ENCODE peak calls at places on chromosome 7, in seven cellular contexts. I is cardiac muscle cell, A is hepatocyte, C is heart right ventricle, F is fibroblast of lung, K is WTC11, B is heart left ventricle. V is an unnamed sample.

GRCh38 chr7:147474862-147475261 is 1115.7 kb upstream of the C7orf33 start:
- DNase-seq in I (no peak), A (no peak), C (no peak), F (no peak), K (no peak), B (no peak), V (no peak)

GRCh38 chr7:142301299-142301698 is 43.4 kb upstream of the PRSS58 start:
- DNase-seq in I (no peak), A (no peak), C (no peak), F (no peak), K (no peak), B (no peak), V (no peak)

GRCh38 chr7:81155654-81156373 is 237.0 kb upstream of the SEMA3C start:
- DNase-seq in I (no peak), A (peak), C (no peak), F (no peak), K (no peak), B (no peak), V (no peak)

GRCh38 chr7:93160410-93160809 is 12.2 kb upstream of the SAMD9L start:
- DNase-seq in I (no peak), A (peak), C (no peak), F (no peak), K (no peak), B (no peak), V (no peak)

GRCh38 chr7:16083931-16084330 is 337.4 kb downstream of the CRPPA start:
- DNase-seq in I (no peak), A (no peak), C (no peak), F (no peak), K (no peak), B (no peak), V (no peak)

GRCh38 chr7:90320801-90321494 is at the start of gene FAM237B:
- DNase-seq in I (peak), A (peak), C (no peak), F (peak), K (peak), B (no peak), V (no peak)

GRCh38 chr7:29563590-29564454 is at the start of gene PRR15:
- DNase-seq in I (peak), A (peak), C (peak), F (no peak), K (peak), B (peak), V (no peak)

GRCh38 chr7:124908258-124908657 is 21.4 kb downstream of the POT1 start:
- DNase-seq in I (no peak), A (no peak), C (no peak), F (no peak), K (no peak), B (no peak), V (no peak)

GRCh38 chr7:84190016-84190705 is 4.4 kb downstream of the SEMA3A start:
- DNase-seq in I (no peak), A (no peak), C (no peak), F (peak), K (no peak), B (no peak), V (no peak)

GRCh38 chr7:108875139-108875538 is 305.5 kb downstream of the DNAJB9 start:
- DNase-seq in I (no peak), A (no peak), C (no peak), F (peak), K (peak), B (no peak), V (no peak)

GRCh38 chr7:116511552-116512523 is 12.3 kb downstream of the CAV2 start:
- DNase-seq in I (no peak), A (no peak), C (no peak), F (peak), K (no peak), B (peak), V (no peak)

DNA sequence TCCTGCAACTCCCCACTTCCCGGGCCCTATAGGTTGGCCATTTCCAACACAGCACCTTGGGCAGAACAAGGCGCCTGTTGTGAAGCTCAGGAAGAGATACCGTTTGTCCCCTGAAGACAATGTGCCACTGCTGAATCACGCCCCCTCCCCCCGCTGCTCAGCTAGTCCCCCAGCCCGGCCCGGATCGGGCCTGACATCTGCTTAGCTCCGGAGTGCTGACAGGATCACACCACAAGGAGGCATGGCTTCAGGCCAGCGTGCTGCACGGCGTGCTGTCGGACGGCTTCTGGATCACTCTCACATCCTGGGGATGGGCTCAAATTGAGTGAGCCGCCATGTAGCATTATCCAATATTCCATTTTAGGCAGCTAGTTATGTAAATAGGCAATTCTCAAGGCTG is 62.1 kb upstream of the EFCAB10 start:
- DNase-seq in I (peak), A (no peak), C (peak), F (peak), K (peak), B (peak), V (no peak)
- TF ChIP-seq CTCF in I (peak), A (no peak), C (no peak), F (no peak), K (no peak), B (no peak), V (no peak)

GRCh38 chr7:9264395-9264794 is 831.0 kb downstream of the NXPH1 start:
- DNase-seq in I (no peak), A (no peak), C (no peak), F (no peak), K (no peak), B (no peak), V (no peak)
- TF ChIP-seq CTCF in I (no peak), A (peak), C (no peak), F (no peak), K (no peak), B (no peak), V (no peak)

DNA sequence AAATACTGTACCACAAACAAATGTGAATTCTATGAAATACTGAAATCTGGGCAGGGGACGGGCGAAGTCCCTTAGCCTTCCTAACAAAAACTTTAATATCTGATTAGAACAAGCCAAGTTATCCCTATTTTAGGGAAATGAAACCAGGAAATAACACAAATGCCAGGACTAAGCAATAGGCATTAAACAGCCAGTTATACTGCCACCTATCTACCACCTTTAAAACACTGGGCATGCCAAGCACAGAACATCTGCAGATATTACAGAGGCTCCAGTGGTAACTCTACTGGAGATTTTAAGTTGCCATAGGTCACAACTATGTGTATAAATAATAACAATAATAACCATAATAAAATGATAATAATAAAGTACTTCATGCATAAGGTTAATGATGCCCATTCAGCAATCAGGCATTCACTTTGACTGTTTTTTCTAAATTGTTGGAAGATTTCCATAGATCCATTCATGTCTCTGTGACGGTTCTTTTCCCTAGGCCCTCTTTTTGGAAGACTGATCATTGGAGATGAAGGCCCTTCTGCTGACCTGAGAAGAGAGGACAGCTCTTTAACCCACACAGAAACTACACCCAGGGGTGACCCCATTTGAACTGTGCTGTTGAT is 195.7 kb downstream of the CACNA2D1 start:
- DNase-seq in I (no peak), A (no peak), C (no peak), F (peak), K (no peak), B (no peak), V (no peak)
- TF ChIP-seq CTCF in I (peak), A (peak), C (peak), F (peak), K (peak), B (no peak), V (peak)

GRCh38 chr7:37920619-37921339 is at the start of gene EPDR1:
- DNase-seq in I (peak), A (peak), C (peak), F (no peak), K (peak), B (peak), V (peak)

GRCh38 chr7:37923996-37924395 is 3.6 kb downstream of the EPDR1 start:
- DNase-seq in I (no peak), A (no peak), C (no peak), F (no peak), K (no peak), B (no peak), V (no peak)

GRCh38 chr7:37921876-37922275 is 1.4 kb downstream of the EPDR1 start:
- DNase-seq in I (no peak), A (no peak), C (no peak), F (no peak), K (no peak), B (no peak), V (no peak)

GRCh38 chr7:37920305-37920618 is 178 bp upstream of the EPDR1 start:
- DNase-seq in I (no peak), A (no peak), C (no peak), F (no peak), K (no peak), B (no peak), V (no peak)

DNA sequence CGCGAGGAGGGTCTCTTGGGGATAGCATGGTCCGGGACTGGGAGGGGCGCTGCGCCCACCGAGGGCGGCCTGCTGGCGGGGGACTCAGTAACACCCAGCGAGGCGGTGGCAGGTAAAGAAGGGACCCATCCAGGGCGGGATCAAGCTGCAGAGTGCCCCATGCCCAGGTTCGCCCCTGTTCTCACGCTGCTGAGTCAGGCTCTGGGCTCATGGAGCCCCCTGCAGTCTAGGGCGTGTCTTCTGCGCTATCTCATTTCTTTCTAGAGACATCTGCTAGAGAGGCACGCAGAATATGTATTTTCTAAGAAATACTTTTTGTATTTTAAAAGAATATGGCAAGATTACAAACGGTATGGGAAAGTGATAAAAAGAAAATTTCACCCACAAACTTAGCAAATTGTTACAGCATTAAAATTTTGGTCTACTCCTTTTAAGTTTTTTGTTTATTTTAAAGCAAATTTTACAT is 933 bp downstream of the EPDR1 start:
- DNase-seq in I (peak), A (peak), C (no peak), F (no peak), K (peak), B (peak), V (peak)
- TF ChIP-seq CTCF in I (peak), A (no peak), C (peak), F (no peak), K (no peak), B (no peak), V (peak)

DNA sequence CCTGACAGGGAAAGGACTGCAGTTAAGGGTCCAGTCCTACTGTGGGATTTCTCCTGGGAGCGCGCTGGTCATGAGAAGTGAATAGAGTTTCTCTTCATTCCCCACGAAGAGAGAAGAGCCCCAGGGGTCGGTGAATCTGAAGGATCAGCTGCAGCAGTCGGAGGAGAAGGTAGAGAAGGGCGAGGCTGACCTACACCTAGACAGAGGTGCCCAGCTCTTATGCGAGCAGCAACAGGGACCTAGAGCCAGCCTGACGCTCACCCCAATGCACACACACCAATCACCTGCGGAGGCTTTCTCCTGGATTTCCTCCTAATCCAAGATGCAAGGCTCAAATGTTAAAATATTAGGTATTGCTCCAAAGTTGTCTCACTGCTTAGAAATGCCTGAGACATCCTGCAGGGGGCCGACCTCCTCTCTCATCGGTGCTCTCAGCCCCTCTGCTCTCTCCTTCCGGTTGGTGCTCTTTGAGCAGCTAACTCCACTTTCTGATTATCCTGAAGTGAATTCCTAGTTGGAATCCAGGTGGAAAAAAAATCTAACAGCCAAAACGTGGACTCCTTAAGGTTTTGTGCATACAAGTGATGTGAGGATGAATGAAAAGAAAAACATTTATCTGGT is 176.4 kb downstream of the AHR start:
- DNase-seq in I (no peak), A (no peak), C (no peak), F (no peak), K (peak), B (no peak), V (no peak)
- TF ChIP-seq CTCF in I (peak), A (no peak), C (no peak), F (no peak), K (no peak), B (no peak), V (no peak)

DNA sequence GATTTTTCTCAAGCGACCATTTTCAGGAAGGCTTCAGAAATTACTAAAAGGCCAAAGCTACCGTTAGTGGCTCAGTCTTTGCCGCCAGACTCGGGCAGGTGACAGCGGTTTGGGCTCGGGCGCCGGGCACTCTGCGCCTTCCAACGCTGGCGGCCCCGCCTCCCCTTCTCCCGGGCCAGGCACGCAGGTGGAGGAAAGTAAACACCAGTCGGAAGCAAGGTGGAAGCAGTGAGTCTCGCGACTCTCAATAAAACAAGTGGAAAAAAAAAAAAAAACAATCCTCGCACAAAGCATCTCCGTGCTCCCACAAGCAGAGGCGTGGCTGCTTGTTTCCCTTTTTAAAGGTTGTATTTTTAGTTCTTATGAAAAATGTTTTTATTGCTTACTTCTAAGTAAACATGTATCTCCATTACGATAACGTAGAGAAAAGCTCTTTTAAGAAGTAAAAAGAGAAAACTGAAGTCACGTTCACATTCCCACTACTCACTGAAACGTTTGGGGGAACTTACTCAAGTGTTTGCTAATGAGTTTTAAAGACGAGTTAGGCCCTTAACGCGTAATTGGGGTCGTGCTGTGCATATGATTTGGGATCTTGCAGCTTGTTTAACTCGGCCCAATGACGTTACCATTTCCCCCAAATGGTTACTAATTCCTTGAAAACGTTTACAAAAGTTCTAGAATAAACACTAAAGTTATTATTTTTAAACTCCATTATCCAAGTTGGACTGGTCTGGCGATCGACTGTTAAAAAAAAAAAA is 904 bp downstream of the CDCA7L start:
- DNase-seq in I (peak), A (peak), C (peak), F (no peak), K (peak), B (peak), V (no peak)
- TF ChIP-seq CTCF in I (no peak), A (no peak), C (no peak), F (no peak), K (no peak), B (no peak), V (no peak)

DNA sequence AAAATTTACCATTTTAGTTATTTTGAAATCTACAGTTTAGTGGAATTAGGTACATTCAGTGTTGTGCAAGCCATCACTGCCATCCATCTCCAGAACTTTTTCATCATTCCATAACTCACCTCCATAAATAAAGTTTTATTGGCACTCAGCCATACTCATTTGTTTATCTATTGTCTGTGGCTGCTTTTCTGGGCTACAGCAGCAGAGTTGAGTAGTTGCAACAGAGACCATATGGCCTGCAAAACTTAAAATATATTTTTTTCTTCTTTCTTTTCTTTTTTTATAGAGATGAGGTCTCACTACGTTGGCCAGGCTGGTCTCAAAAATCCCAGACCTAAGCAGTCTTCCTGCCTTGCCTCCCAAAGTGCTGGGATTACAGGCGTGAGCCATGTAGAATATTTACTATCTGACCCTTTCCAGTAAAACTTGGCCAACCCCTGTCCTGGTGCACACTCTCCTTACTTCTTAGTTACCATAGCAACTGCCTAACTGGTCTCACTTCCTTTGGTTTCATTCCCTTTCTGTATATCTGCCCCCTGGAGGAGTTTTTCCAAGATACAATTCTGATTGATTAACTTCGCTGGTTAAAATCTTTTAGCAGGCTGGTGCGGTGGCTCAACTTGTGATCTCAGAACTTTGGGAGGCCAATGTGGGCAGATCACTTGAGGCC is 133.2 kb downstream of the CUX1 start:
- DNase-seq in I (no peak), A (peak), C (no peak), F (peak), K (no peak), B (no peak), V (no peak)
- TF ChIP-seq CTCF in I (peak), A (peak), C (no peak), F (peak), K (no peak), B (no peak), V (no peak)

GRCh38 chr7:23013715-23014649 is at the start of gene HYCC1:
- DNase-seq in I (peak), A (peak), C (peak), F (peak), K (peak), B (peak), V (peak)
- TF ChIP-seq CTCF in I (peak), A (peak), C (peak), F (peak), K (no peak), B (peak), V (peak)

GRCh38 chr7:2804227-2804763 is 39.8 kb downstream of the GNA12 start:
- DNase-seq in I (no peak), A (peak), C (no peak), F (no peak), K (no peak), B (no peak), V (no peak)
- TF ChIP-seq CTCF in I (no peak), A (peak), C (no peak), F (no peak), K (no peak), B (no peak), V (no peak)

V was measured in uterus.